ENCODE peak calls at places on chromosome 6, in four cellular contexts. One of them, this sample, is unnamed.

GRCh38 chr6:37525460-37526357 is 26.0 kb upstream of the CCDC167 start:
- DNase-seq in EL: peak; percentile 60
- DNase-seq in GM13977: peak; percentile 55
- DNase-seq in upper lobe of right lung: no peak
- DNase-seq in this sample: no peak

GRCh38 chr6:6772751-6773150 is 184.2 kb downstream of the LY86 start:
- DNase-seq in EL: no peak
- DNase-seq in GM13977: no peak
- DNase-seq in upper lobe of right lung: no peak
- DNase-seq in this sample: no peak

GRCh38 chr6:143125896-143126573 is 65.3 kb downstream of the AIG1 start:
- DNase-seq in EL: peak; percentile 70
- DNase-seq in GM13977: no peak
- DNase-seq in upper lobe of right lung: no peak
- DNase-seq in this sample: no peak

GRCh38 chr6:135535989-135536414 is 38.5 kb upstream of the AHI1 start:
- DNase-seq in EL: peak; percentile 91
- DNase-seq in GM13977: peak; percentile 21
- DNase-seq in upper lobe of right lung: no peak
- DNase-seq in this sample: peak; percentile 35

GRCh38 chr6:71222676-71223075 is 65.9 kb upstream of the OGFRL1 start:
- DNase-seq in EL: no peak
- DNase-seq in GM13977: no peak
- DNase-seq in upper lobe of right lung: no peak
- DNase-seq in this sample: no peak

GRCh38 chr6:134810402-134810801 is 139.5 kb downstream of the ALDH8A1 start:
- DNase-seq in EL: peak; percentile 33
- DNase-seq in GM13977: no peak
- DNase-seq in upper lobe of right lung: no peak
- DNase-seq in this sample: no peak

GRCh38 chr6:132907231-132907630 is 92.9 kb downstream of the RPS12 start:
- DNase-seq in EL: peak; percentile 8
- DNase-seq in GM13977: no peak
- DNase-seq in upper lobe of right lung: no peak
- DNase-seq in this sample: no peak

GRCh38 chr6:133896344-133896721 is 7.4 kb downstream of the TCF21 start:
- DNase-seq in EL: no peak
- DNase-seq in GM13977: no peak
- DNase-seq in upper lobe of right lung: no peak
- DNase-seq in this sample: no peak

GRCh38 chr6:93968126-93968525 is 548.8 kb upstream of the EPHA7 start:
- DNase-seq in EL: no peak
- DNase-seq in GM13977: no peak
- DNase-seq in upper lobe of right lung: no peak
- DNase-seq in this sample: no peak

GRCh38 chr6:57434944-57435343 is 117.5 kb downstream of the PRIM2 start:
- DNase-seq in EL: no peak
- DNase-seq in GM13977: no peak
- DNase-seq in upper lobe of right lung: no peak
- DNase-seq in this sample: no peak

This sample was measured in GM12865.